ENCODE peak calls at places on chromosomes 16 and 17, in five cellular contexts. S, M, V, I and N are unnamed samples.

GRCh38 chr17:78144736-78145641 is 1.2 kb upstream of the C17orf99 start:
- DNase-seq in S (no peak), M (no peak), V (no peak), I (no peak), N (no peak)

GRCh38 chr16:53511084-53511402 is 8.0 kb upstream of the AKTIP start:
- DNase-seq in S (no peak), M (no peak), V (no peak), I (no peak), N (no peak)

GRCh38 chr17:68509151-68510057 is 2.8 kb upstream of the PRKAR1A start:
- DNase-seq in S (no peak), M (no peak), V (no peak), I (peak; percentile 43), N (peak; percentile 66)

GRCh38 chr16:83975646-83976260 is 7.7 kb downstream of the NECAB2 start:
- DNase-seq in S (no peak), M (no peak), V (no peak), I (no peak), N (no peak)

GRCh38 chr17:82227629-82228277 is 1.1 kb upstream of the SLC16A3 start:
- DNase-seq in S (no peak), M (no peak), V (no peak), I (no peak), N (no peak)

GRCh38 chr17:67400193-67400592 is 23.1 kb downstream of the PITPNC1 start:
- DNase-seq in S (no peak), M (no peak), V (no peak), I (no peak), N (no peak)

GRCh38 chr17:73335591-73336503 is 24.0 kb upstream of the CDC42EP4 start:
- DNase-seq in S (no peak), M (no peak), V (no peak), I (no peak), N (no peak)

GRCh38 chr17:12927541-12928425 is 90.0 kb downstream of the ELAC2 start:
- DNase-seq in S (no peak), M (no peak), V (no peak), I (no peak), N (no peak)

GRCh38 chr17:17708816-17709215 is 27.6 kb downstream of the RAI1 start:
- DNase-seq in S (no peak), M (no peak), V (no peak), I (no peak), N (no peak)

GRCh38 chr16:27800817-27801216 is 250.9 kb downstream of the KATNIP start:
- DNase-seq in S (no peak), M (no peak), V (no peak), I (no peak), N (no peak)

GRCh38 chr17:73798111-73798748 is 154.0 kb upstream of the SDK2 start:
- DNase-seq in S (no peak), M (no peak), V (peak; percentile 94), I (no peak), N (peak; percentile 81)